ENCODE peak calls at places on chromosomes 6 and 20, in five cellular contexts. T, R, E, V and L are unnamed samples.

GRCh38 chr20:48350291-48350988 is 477.4 kb downstream of the PREX1 start:
- DNase-seq in T (peak; percentile 48), R (no peak), E (no peak), V (peak; percentile 81), L (no peak)

GRCh38 chr20:46683939-46684750 is 5.1 kb downstream of the TP53RK start:
- DNase-seq in T (no peak), R (peak; percentile 64), E (no peak), V (peak; percentile 92), L (peak; percentile 74)

GRCh38 chr6:28104392-28105250 is 19.8 kb upstream of the ZSCAN16 start:
- DNase-seq in T (peak; percentile 78), R (peak; percentile 86), E (peak; percentile 87), V (peak; percentile 95), L (peak; percentile 72)

GRCh38 chr6:52815167-52816092 is 11.8 kb upstream of the GSTA1 start:
- DNase-seq in T (peak; percentile 65), R (no peak), E (peak; percentile 78), V (peak; percentile 75), L (peak; percentile 44)

GRCh38 chr6:30884521-30885480 is 482 bp downstream of the DDR1 start:
- DNase-seq in T (peak; percentile 43), R (peak; percentile 47), E (no peak), V (peak; percentile 81), L (peak; percentile 54)

GRCh38 chr6:139144490-139145085 is 9.7 kb downstream of the HECA start:
- DNase-seq in T (no peak), R (no peak), E (no peak), V (no peak), L (no peak)

GRCh38 chr6:48200874-48201273 is 89.9 kb upstream of the PTCHD4 start:
- DNase-seq in T (no peak), R (no peak), E (no peak), V (no peak), L (no peak)

GRCh38 chr20:4136078-4136966 is 121.0 kb upstream of the RNF24 start:
- DNase-seq in T (no peak), R (no peak), E (no peak), V (no peak), L (no peak)

GRCh38 chr20:52105045-52105572 is 86.5 kb downstream of the ZFP64 start:
- DNase-seq in T (peak; percentile 63), R (no peak), E (no peak), V (peak; percentile 85), L (no peak)

GRCh38 chr20:35467339-35468224 is 12.2 kb downstream of the CEP250 start:
- DNase-seq in T (no peak), R (no peak), E (no peak), V (no peak), L (no peak)

GRCh38 chr6:3708540-3708939 is 43.0 kb downstream of the PXDC1 start:
- DNase-seq in T (no peak), R (no peak), E (no peak), V (no peak), L (no peak)

GRCh38 chr20:22905667-22906066 is 129.4 kb upstream of the SSTR4 start:
- DNase-seq in T (no peak), R (no peak), E (no peak), V (no peak), L (no peak)

GRCh38 chr6:48560408-48560807 is 449.4 kb upstream of the PTCHD4 start:
- DNase-seq in T (no peak), R (no peak), E (no peak), V (no peak), L (peak; percentile 73)

GRCh38 chr6:149938571-149939462 is 3.0 kb upstream of the ULBP2 start:
- DNase-seq in T (no peak), R (no peak), E (no peak), V (no peak), L (no peak)

GRCh38 chr6:40778918-40779317 is 191.8 kb upstream of the LRFN2 start:
- DNase-seq in T (no peak), R (no peak), E (no peak), V (no peak), L (peak; percentile 5)

GRCh38 chr6:128807577-128807976 is 75.4 kb upstream of the LAMA2 start:
- DNase-seq in T (no peak), R (no peak), E (no peak), V (peak; percentile 61), L (peak; percentile 65)

GRCh38 chr6:108435391-108435790 is 125.3 kb upstream of the FOXO3 start:
- DNase-seq in T (no peak), R (no peak), E (no peak), V (no peak), L (peak; percentile 59)

GRCh38 chr6:153140299-153140698 is 9.2 kb upstream of the RGS17 start:
- DNase-seq in T (peak; percentile 82), R (no peak), E (no peak), V (no peak), L (no peak)

GRCh38 chr6:14417377-14417776 is 299.8 kb downstream of the CD83 start:
- DNase-seq in T (no peak), R (no peak), E (no peak), V (no peak), L (peak; percentile 81)

GRCh38 chr20:18436847-18437246 is 30.0 kb downstream of the DZANK1 start:
- DNase-seq in T (no peak), R (no peak), E (no peak), V (no peak), L (no peak)

GRCh38 chr6:40536442-40536841 is 50.7 kb downstream of the LRFN2 start:
- DNase-seq in T (peak; percentile 33), R (no peak), E (no peak), V (peak; percentile 76), L (no peak)

GRCh38 chr6:170407200-170407599 is 100.6 kb downstream of the FAM120B start:
- DNase-seq in T (no peak), R (no peak), E (no peak), V (no peak), L (no peak)

GRCh38 chr6:113190170-113190569 is 667.0 kb upstream of the MARCKS start:
- DNase-seq in T (peak; percentile 12), R (no peak), E (no peak), V (peak; percentile 27), L (peak; percentile 10)

GRCh38 chr20:35985789-35986188 is 17.4 kb downstream of the CNBD2 start:
- DNase-seq in T (no peak), R (no peak), E (no peak), V (no peak), L (peak; percentile 41)

GRCh38 chr20:31425797-31426196 is 14.6 kb upstream of the DEFB123 start:
- DNase-seq in T (no peak), R (no peak), E (no peak), V (no peak), L (no peak)

GRCh38 chr20:3235661-3236324 is 3.2 kb downstream of the SLC4A11 start:
- DNase-seq in T (no peak), R (no peak), E (no peak), V (no peak), L (peak; percentile 79)

GRCh38 chr20:58714340-58714922 is 21.8 kb downstream of the NPEPL1 start:
- DNase-seq in T (peak; percentile 10), R (peak; percentile 25), E (no peak), V (no peak), L (no peak)

GRCh38 chr6:111450087-111450486 is 32.9 kb downstream of the REV3L start:
- DNase-seq in T (no peak), R (no peak), E (no peak), V (no peak), L (no peak)

GRCh38 chr20:25600632-25601031 is 15.3 kb upstream of the NINL start:
- DNase-seq in T (peak; percentile 28), R (no peak), E (no peak), V (no peak), L (no peak)

GRCh38 chr6:136113736-136114173 is 136.4 kb downstream of the MTFR2 start:
- DNase-seq in T (peak; percentile 85), R (peak; percentile 38), E (no peak), V (peak; percentile 70), L (peak; percentile 86)

GRCh38 chr6:158422629-158423238 is 110.5 kb downstream of the TULP4 start:
- DNase-seq in T (no peak), R (no peak), E (no peak), V (peak; percentile 65), L (no peak)

GRCh38 chr6:137775192-137775591 is 91.9 kb upstream of the TNFAIP3 start:
- DNase-seq in T (no peak), R (no peak), E (no peak), V (no peak), L (peak; percentile 79)

GRCh38 chr6:141103246-141103645 is 1029.5 kb upstream of the GJE1 start:
- DNase-seq in T (no peak), R (no peak), E (no peak), V (no peak), L (peak; percentile 87)

GRCh38 chr20:48785256-48785655 is 42.5 kb downstream of the PREX1 start:
- DNase-seq in T (no peak), R (no peak), E (no peak), V (no peak), L (no peak)

GRCh38 chr20:59667131-59667530 is 62.8 kb downstream of the PHACTR3 start:
- DNase-seq in T (no peak), R (no peak), E (no peak), V (no peak), L (no peak)

GRCh38 chr20:11231742-11232141 is 557.9 kb upstream of the JAG1 start:
- DNase-seq in T (no peak), R (no peak), E (no peak), V (no peak), L (no peak)

GRCh38 chr20:45290677-45291355 is 15.8 kb upstream of the RBPJL start:
- DNase-seq in T (peak; percentile 79), R (peak; percentile 77), E (peak; percentile 79), V (peak; percentile 89), L (peak; percentile 55)

GRCh38 chr20:2140561-2140960 is 38.9 kb downstream of the STK35 start:
- DNase-seq in T (no peak), R (no peak), E (no peak), V (no peak), L (no peak)

DNA sequence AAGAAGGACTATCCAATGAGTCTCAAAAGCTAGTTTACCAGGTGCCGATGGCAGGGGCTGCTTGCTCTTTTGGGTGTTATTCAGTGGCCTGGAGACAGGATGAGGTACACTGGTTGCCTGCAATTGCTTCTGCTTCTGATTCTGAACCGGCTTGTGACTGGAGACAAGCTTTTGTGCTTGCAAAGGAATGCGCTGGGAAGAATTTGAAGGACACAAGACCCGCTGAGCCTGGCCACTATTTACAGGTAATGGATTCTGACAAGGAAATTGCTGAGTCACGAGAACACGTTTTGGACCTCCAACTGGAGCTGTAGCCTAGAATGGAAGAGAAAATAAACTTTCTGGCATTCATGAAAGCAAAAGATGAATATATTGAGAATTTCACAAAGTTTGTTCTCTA is 5.8 kb downstream of the AURKA start:
- DNase-seq in T (no peak), R (no peak), E (no peak), V (no peak), L (no peak)
- H3K36me3 ChIP-seq in T (peaks cover 83% of the 10 kb centered on the region), R (peaks cover 22% of the 10 kb centered on the region), E (no peaks in the 10 kb centered on the region), V (peaks cover 71% of the 10 kb centered on the region), L (peaks cover 3% of the 10 kb centered on the region)

GRCh38 chr20:54398814-54399213 is 76.6 kb upstream of the DOK5 start:
- DNase-seq in T (no peak), R (no peak), E (no peak), V (no peak), L (no peak)

GRCh38 chr20:54397292-54398155 is 77.9 kb upstream of the DOK5 start:
- DNase-seq in T (no peak), R (no peak), E (no peak), V (no peak), L (no peak)
- H3K4me3 ChIP-seq in T (no peak overlapping the region), R (no peak overlapping the region), E (no peak overlapping the region), V (no peak overlapping the region), L (no peak overlapping the region)

GRCh38 chr6:25968769-25969168 is 6.2 kb downstream of the TRIM38 start:
- DNase-seq in T (no peak), R (no peak), E (peak; percentile 77), V (no peak), L (no peak)
- H3K36me3 ChIP-seq in T (no peaks in the 10 kb centered on the region), R (peaks cover 92% of the 10 kb centered on the region), E (peaks cover 16% of the 10 kb centered on the region), V (no peaks in the 10 kb centered on the region), L (peaks cover 22% of the 10 kb centered on the region)

GRCh38 chr20:39851459-39851858 is 837.6 kb downstream of the MAFB start:
- DNase-seq in T (no peak), R (no peak), E (no peak), V (no peak), L (peak; percentile 49)
- H3K4me3 ChIP-seq in T (no peak overlapping the region), R (no peak overlapping the region), E (no peak overlapping the region), V (no peak overlapping the region), L (no peak overlapping the region)